ENCODE peak calls at places on chromosomes 16 and 17, in ten cellular contexts. S is stimulated activated CD4-positive, alpha-beta T cell treated with anti-CD3 and anti-CD28 coated beads, Interleukin-1b, Interleukin-23, amount 100 ng/mL, for 1 hour; E is G401; J is neural progenitor cell; M is cardiac fibroblast; Q is bronchial epithelial cell; K is stimulated activated CD8-positive, alpha-beta memory T cell treated with anti-CD3 and anti-CD28 coated beads, Interleukin-7, amount 100 ng/mL, for 48 hours; X is iris pigment epithelial cell; H is Right ventricle myocardium superior; B is iPS-NIHi11. A is an unnamed sample.

GRCh38 chr17:75504347-75505151 is 10.8 kb downstream of the CASKIN2 start:
- DNase-seq in K (no peak), S (no peak), Q (peak; percentile 20), B (peak; percentile 94), E (no peak), J (peak; percentile 67), M (no peak), H (no peak), X (no peak), A (no peak)

GRCh38 chr16:27317320-27317719 is 3.5 kb downstream of the IL4R start:
- DNase-seq in B (no peak), Q (peak; percentile 93), K (no peak), H (no peak), J (no peak), M (no peak), E (no peak), X (no peak), S (no peak), A (no peak)

GRCh38 chr16:57564571-57565270 is 22.3 kb downstream of the ADGRG5 start:
- DNase-seq in Q (peak; percentile 15), B (no peak), X (peak; percentile 74), S (no peak), K (no peak), H (no peak), M (peak; percentile 41), J (no peak), E (no peak), A (no peak)

GRCh38 chr17:43880420-43880991 is 26.8 kb downstream of the MPP2 start:
- DNase-seq in E (no peak), M (peak; percentile 13), Q (peak; percentile 20), H (no peak), X (peak; percentile 11), B (peak; percentile 92), J (peak; percentile 74), K (no peak), S (no peak), A (no peak)

GRCh38 chr16:69318911-69319289 is 7.8 kb downstream of the VPS4A start:
- DNase-seq in S (no peak), K (no peak), M (no peak), H (no peak), Q (no peak), E (no peak), J (no peak), X (no peak), B (no peak), A (no peak)

GRCh38 chr16:83847371-83848225 is 39.8 kb downstream of the HSBP1 start:
- DNase-seq in K (no peak), J (no peak), Q (peak; percentile 26), X (no peak), M (no peak), B (no peak), S (no peak), E (no peak), H (no peak), A (no peak)

GRCh38 chr17:8862213-8863056 is 5.0 kb downstream of the PIK3R6 start:
- DNase-seq in B (no peak), K (no peak), E (peak; percentile 9), M (no peak), S (no peak), H (no peak), J (no peak), Q (peak; percentile 31), X (no peak), A (no peak)

GRCh38 chr17:37490022-37490587 is 414 bp downstream of the DUSP14 start:
- DNase-seq in E (peak; percentile 59), B (peak; percentile 70), J (peak; percentile 78), S (peak; percentile 34), Q (peak; percentile 26), K (peak; percentile 61), H (peak; percentile 79), X (peak; percentile 69), M (peak; percentile 62), A (peak; percentile 2)

GRCh38 chr17:12983986-12984932 is 33.6 kb downstream of the ELAC2 start:
- DNase-seq in E (peak; percentile 92), M (peak; percentile 87), S (no peak), Q (no peak), X (peak; percentile 45), B (no peak), J (no peak), H (peak; percentile 81), K (no peak), A (no peak)

GRCh38 chr17:33874617-33875060 is 380.4 kb upstream of the CCL2 start:
- DNase-seq in E (no peak), S (no peak), B (no peak), H (peak; percentile 45), M (no peak), X (no peak), K (no peak), J (no peak), Q (no peak), A (no peak)

GRCh38 chr17:78969865-78970264 is 9.9 kb downstream of the LGALS3BP start:
- DNase-seq in Q (no peak), B (no peak), E (no peak), S (no peak), X (no peak), K (no peak), M (no peak), J (no peak), H (no peak), A (no peak)

GRCh38 chr16:14196011-14196410 is 124.9 kb downstream of the MRTFB start:
- DNase-seq in X (peak; percentile 47), B (no peak), Q (no peak), S (no peak), K (no peak), E (peak; percentile 18), J (no peak), M (peak; percentile 66), H (no peak), A (no peak)

GRCh38 chr17:46785696-46786095 is 32.8 kb downstream of the WNT3 start:
- DNase-seq in X (no peak), S (no peak), M (no peak), B (peak; percentile 66), E (no peak), K (no peak), H (no peak), Q (no peak), J (peak; percentile 80), A (no peak)

GRCh38 chr17:82935944-82936767 is 96.3 kb upstream of the ZNF750 start:
- DNase-seq in H (peak; percentile 18), Q (no peak), B (no peak), J (peak; percentile 63), K (no peak), X (no peak), M (no peak), E (no peak), S (no peak), A (no peak)

GRCh38 chr17:7837375-7838290 is 3.6 kb downstream of the KDM6B start:
- DNase-seq in B (no peak), Q (peak; percentile 25), M (peak; percentile 13), X (no peak), J (peak; percentile 53), K (no peak), S (no peak), H (no peak), E (peak; percentile 23), A (no peak)

GRCh38 chr16:7025616-7026190 is 306.9 kb upstream of the RBFOX1 start:
- DNase-seq in B (peak; percentile 83), J (peak; percentile 91), E (peak; percentile 88), M (no peak), K (peak; percentile 3), Q (peak; percentile 12), S (no peak), H (peak; percentile 75), X (peak; percentile 18), A (peak; percentile 4)

GRCh38 chr17:37405955-37406634 is 541 bp downstream of the ACACA start:
- DNase-seq in B (no peak), H (no peak), M (no peak), J (no peak), S (no peak), Q (peak; percentile 44), X (peak; percentile 1), K (no peak), E (peak; percentile 50), A (no peak)

GRCh38 chr17:64118452-64118979 is 11.4 kb downstream of the ERN1 start:
- DNase-seq in Q (peak; percentile 24), X (no peak), S (no peak), J (no peak), M (peak; percentile 72), E (peak; percentile 84), K (no peak), H (peak; percentile 65), B (no peak), A (peak; percentile 41)

GRCh38 chr16:27431773-27432599 is 30.0 kb downstream of the IL21R start:
- DNase-seq in J (no peak), X (peak; percentile 21), K (no peak), E (no peak), B (no peak), Q (peak; percentile 82), M (no peak), S (no peak), H (no peak), A (no peak)

A was measured in NCI-H2029.